ENCODE peak calls at places on chromosomes 11 and 22, in nine cellular contexts. Y is AG08396, J is T-helper 9 cell, V is activated T-cell treated with anti-CD3 and anti-CD28 coated beads for 48 hours, A is T-helper 1 cell, Q is OCI-LY7, S is upper lobe of left lung, R is GM04504, G is GM13976. N is an unnamed sample.

GRCh38 chr11:19453893-19454292 is 213.1 kb upstream of the E2F8 start:
- DNase-seq in J (no peak), Y (no peak), Q (no peak), R (no peak), A (no peak), S (no peak), G (no peak), V (no peak), N (no peak)

GRCh38 chr11:83241291-83241946 is 44.7 kb downstream of the CCDC90B start:
- DNase-seq in J (no peak), Q (peak), G (peak), S (peak), A (no peak), R (peak), V (no peak), Y (peak), N (peak)

GRCh38 chr22:33049125-33049729 is 9.0 kb downstream of the SYN3 start:
- DNase-seq in G (peak), V (peak), Q (peak), R (peak), Y (peak), S (peak), A (peak), J (peak), N (peak)

GRCh38 chr22:43554694-43555365 is 143.0 kb downstream of the MPPED1 start:
- DNase-seq in A (no peak), V (no peak), J (no peak), S (no peak), R (no peak), G (no peak), Y (no peak), Q (no peak), N (no peak)

GRCh38 chr11:31810779-31811647 is at the start of gene PAX6:
- DNase-seq in Q (no peak), J (no peak), S (peak), V (no peak), G (peak), A (no peak), Y (peak), R (peak), N (peak)

GRCh38 chr11:76560219-76560618 is 110.3 kb downstream of the LRRC32 start:
- DNase-seq in Y (no peak), J (no peak), G (no peak), A (no peak), S (no peak), R (no peak), V (no peak), Q (no peak), N (no peak)

GRCh38 chr11:119793335-119793984 is 64.5 kb upstream of the NECTIN1 start:
- DNase-seq in R (peak), J (no peak), Y (no peak), V (no peak), A (no peak), G (no peak), S (no peak), Q (no peak), N (no peak)

GRCh38 chr11:1228921-1229451 is 6.1 kb downstream of the MUC5B start:
- DNase-seq in G (no peak), Y (no peak), S (no peak), J (no peak), A (no peak), R (no peak), V (no peak), Q (no peak), N (no peak)

GRCh38 chr11:64060861-64061444 is 25.2 kb downstream of the FLRT1 start:
- DNase-seq in R (no peak), Q (peak), J (peak), V (peak), A (peak), Y (peak), G (peak), S (peak), N (peak)

GRCh38 chr11:118004543-118005223 is 18.5 kb downstream of the IL10RA start:
- DNase-seq in A (no peak), V (no peak), S (no peak), R (no peak), Q (no peak), G (no peak), J (no peak), Y (no peak), N (no peak)

N was measured in MM.1S.